ENCODE peak calls at places on chromosome X, in four cellular contexts. N, U, M and Q are unnamed samples.

GRCh38 chrX:8030361-8030760 is 103.1 kb upstream of the PNPLA4 start:
- DNase-seq in U (no peak), N (no peak), M (no peak), Q (no peak)

GRCh38 chrX:17413228-17413627 is 38.2 kb downstream of the NHS start:
- DNase-seq in N (peak), M (no peak), U (no peak), Q (peak)

GRCh38 chrX:151151668-151152267 is 24.6 kb upstream of the GPR50 start:
- DNase-seq in N (peak), U (peak), M (peak), Q (peak)

GRCh38 chrX:1452497-1453389 is at the start of gene ASMTL:
- DNase-seq in N (peak), U (peak), M (peak), Q (peak)

GRCh38 chrX:21438792-21439191 is 64.6 kb downstream of the CNKSR2 start:
- DNase-seq in U (no peak), M (no peak), N (no peak), Q (no peak)

GRCh38 chrX:10636337-10636736 is 16.0 kb upstream of the MID1 start:
- DNase-seq in M (no peak), N (peak), U (no peak), Q (peak)

GRCh38 chrX:17432158-17432557 is 57.2 kb downstream of the NHS start:
- DNase-seq in U (no peak), M (no peak), N (no peak), Q (no peak)

GRCh38 chrX:132614297-132614696 is 125.5 kb upstream of the MBNL3 start:
- DNase-seq in M (no peak), U (no peak), N (no peak), Q (no peak)

GRCh38 chrX:118115948-118116307 is 682 bp downstream of the KLHL13 start:
- DNase-seq in N (no peak), U (no peak), M (no peak), Q (no peak)

GRCh38 chrX:125710403-125711062 is 390.9 kb downstream of the TEX13C start:
- DNase-seq in N (no peak), M (no peak), U (no peak), Q (no peak)

GRCh38 chrX:77668391-77669237 is 117.4 kb downstream of the ATRX start:
- DNase-seq in M (no peak), N (peak), U (no peak), Q (peak)